ENCODE peak calls at places on chromosome 6, in eight cellular contexts. J is neural progenitor cell, F is GM23248, D is OCI-LY7, Q is GM23338, T is HCT116, P is PC-3, Z is MM.1S. S is an unnamed sample.

GRCh38 chr6:49826743-49827406 is 39.5 kb downstream of the CRISP1 start:
- DNase-seq in J (no peak), F (no peak), D (no peak), Q (no peak), T (no peak), P (no peak), Z (peak; percentile 70), S (no peak)

GRCh38 chr6:29653452-29654038 is 3.3 kb upstream of the MOG start:
- DNase-seq in J (peak; percentile 87), F (peak; percentile 76), D (peak; percentile 82), Q (peak; percentile 94), T (peak; percentile 74), P (peak; percentile 70), Z (peak; percentile 75), S (peak; percentile 91)

GRCh38 chr6:7742214-7742613 is 16.3 kb downstream of the BMP6 start:
- DNase-seq in J (no peak), F (no peak), D (no peak), Q (no peak), T (no peak), P (no peak), Z (no peak), S (no peak)

GRCh38 chr6:64014581-64014980 is 379.0 kb downstream of the PHF3 start:
- DNase-seq in J (no peak), F (no peak), D (no peak), Q (no peak), T (no peak), P (no peak), Z (peak; percentile 12), S (no peak)

GRCh38 chr6:132648356-132648755 is 10.6 kb downstream of the TAAR1 start:
- DNase-seq in J (no peak), F (peak; percentile 57), D (no peak), Q (no peak), T (no peak), P (peak; percentile 75), Z (no peak), S (no peak)

GRCh38 chr6:23394699-23395098 is 731.3 kb upstream of the NRSN1 start:
- DNase-seq in J (no peak), F (no peak), D (no peak), Q (no peak), T (no peak), P (no peak), Z (no peak), S (no peak)

GRCh38 chr6:81241717-81242116 is 510.8 kb downstream of the TENT5A start:
- DNase-seq in J (peak; percentile 43), F (peak; percentile 65), D (no peak), Q (peak; percentile 68), T (peak; percentile 27), P (peak; percentile 52), Z (peak; percentile 22), S (peak; percentile 70)

GRCh38 chr6:55443238-55444134 is 116.2 kb downstream of the GFRAL start:
- DNase-seq in J (no peak), F (no peak), D (no peak), Q (no peak), T (no peak), P (no peak), Z (no peak), S (no peak)

GRCh38 chr6:27873101-27874030 is 38.8 kb downstream of the OR2B2 start:
- DNase-seq in J (peak; percentile 68), F (peak; percentile 78), D (peak; percentile 87), Q (peak; percentile 76), T (no peak), P (no peak), Z (no peak), S (peak; percentile 35)

GRCh38 chr6:113306552-113307145 is 550.5 kb upstream of the MARCKS start:
- DNase-seq in J (peak; percentile 75), F (peak; percentile 49), D (peak; percentile 43), Q (peak; percentile 88), T (peak; percentile 56), P (peak; percentile 68), Z (peak; percentile 55), S (peak; percentile 74)

GRCh38 chr6:168699631-168700315 is 258.8 kb downstream of the SMOC2 start:
- DNase-seq in J (no peak), F (no peak), D (no peak), Q (no peak), T (no peak), P (no peak), Z (no peak), S (peak; percentile 66)

GRCh38 chr6:96394727-96395126 is 126.9 kb upstream of the UFL1 start:
- DNase-seq in J (peak; percentile 29), F (no peak), D (no peak), Q (peak; percentile 15), T (peak; percentile 23), P (peak; percentile 43), Z (peak; percentile 27), S (peak; percentile 19)

GRCh38 chr6:14100098-14100497 is 17.5 kb upstream of the CD83 start:
- DNase-seq in J (no peak), F (no peak), D (no peak), Q (no peak), T (no peak), P (no peak), Z (no peak), S (no peak)

GRCh38 chr6:28525496-28526039 is at the start of gene GPX5:
- DNase-seq in J (no peak), F (no peak), D (no peak), Q (peak; percentile 17), T (no peak), P (no peak), Z (no peak), S (no peak)

GRCh38 chr6:30915591-30915946 is 1.5 kb downstream of the VARS2 start:
- DNase-seq in J (peak; percentile 75), F (peak; percentile 77), D (peak; percentile 61), Q (peak; percentile 87), T (peak; percentile 55), P (peak; percentile 77), Z (peak; percentile 51), S (peak; percentile 74)

GRCh38 chr6:8958894-8959511 is 523.7 kb upstream of the SLC35B3 start:
- DNase-seq in J (no peak), F (peak; percentile 18), D (no peak), Q (no peak), T (peak; percentile 83), P (peak; percentile 40), Z (peak; percentile 9), S (no peak)

GRCh38 chr6:16712250-16712930 is 48.9 kb downstream of the ATXN1 start:
- DNase-seq in J (no peak), F (no peak), D (no peak), Q (no peak), T (no peak), P (no peak), Z (no peak), S (no peak)
- H3K79me2 ChIP-seq in J (no peaks in the 10 kb centered on the region), F (peaks cover 89% of the 10 kb centered on the region), D (no peaks in the 10 kb centered on the region), Q (no peaks in the 10 kb centered on the region), T (no peaks in the 10 kb centered on the region), P (peaks cover 52% of the 10 kb centered on the region), Z (peaks cover 9% of the 10 kb centered on the region), S (peaks cover 82% of the 10 kb centered on the region)

GRCh38 chr6:150145830-150146229 is 3.0 kb downstream of the PPP1R14C start:
- DNase-seq in J (no peak), F (no peak), D (no peak), Q (no peak), T (no peak), P (peak; percentile 68), Z (no peak), S (no peak)
- TF ChIP-seq EZH2phosphoT487 in J (no peak), F (no peak), D (no peak), Q (no peak), T (no peak), P (no peak), Z (no peak), S (no peak)

DNA sequence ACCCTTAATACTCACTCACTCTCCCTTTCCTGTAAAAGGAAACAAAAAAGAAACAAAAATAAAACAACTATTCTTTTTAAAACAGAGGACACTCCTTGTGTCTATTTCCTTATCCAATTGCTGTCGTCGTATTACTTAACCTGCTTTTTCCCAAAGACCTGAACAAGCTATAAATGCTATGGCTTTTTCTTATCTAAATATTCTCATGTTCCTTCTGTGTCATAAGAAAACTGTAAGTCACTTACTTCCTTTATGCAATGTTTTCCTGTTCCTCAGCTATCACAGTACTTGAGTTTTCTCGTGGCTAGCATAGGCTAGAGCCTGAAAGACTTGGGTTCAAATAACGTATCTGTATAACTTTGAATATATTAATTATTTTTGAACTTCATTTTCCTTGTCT is 99.2 kb downstream of the IRAK1BP1 start:
- DNase-seq in J (no peak), F (no peak), D (no peak), Q (no peak), T (no peak), P (no peak), Z (no peak), S (no peak)
- H3K4me2 ChIP-seq in J (no peak overlapping the region), F (no peak overlapping the region), D (no peak overlapping the region), Q (no peak overlapping the region), T (no peak overlapping the region), P (no peak overlapping the region), Z (no peak overlapping the region), S (no peak overlapping the region)

GRCh38 chr6:37438912-37439311 is 5.9 kb downstream of the CMTR1 start:
- DNase-seq in J (no peak), F (no peak), D (no peak), Q (no peak), T (no peak), P (peak; percentile 32), Z (no peak), S (no peak)
- H3K79me2 ChIP-seq in J (peaks cover 42% of the 10 kb centered on the region), F (peaks cover 81% of the 10 kb centered on the region), D (peaks cover 24% of the 10 kb centered on the region), Q (peaks cover 28% of the 10 kb centered on the region), T (peaks cover 12% of the 10 kb centered on the region), P (peaks cover 44% of the 10 kb centered on the region), Z (peaks cover 57% of the 10 kb centered on the region), S (peaks cover 23% of the 10 kb centered on the region)

S was measured in hepatocyte.